ENCODE peak calls at places on chromosomes 6 and 20, in five cellular contexts. One of them, this sample, is unnamed.

GRCh38 chr6:140371360-140371870 is 997.0 kb upstream of the CITED2 start:
- DNase-seq in HCT116: no peak
- DNase-seq in mesothelial cell of epicardium: no peak
- DNase-seq in uterus: no peak
- DNase-seq in cardiac muscle cell: no peak
- DNase-seq in this sample: no peak

GRCh38 chr20:50713677-50714101 is 17.7 kb upstream of the PARD6B start:
- DNase-seq in mesothelial cell of epicardium: no peak
- DNase-seq in HCT116: no peak
- DNase-seq in cardiac muscle cell: peak; percentile 79
- DNase-seq in uterus: peak; percentile 67
- DNase-seq in this sample: no peak

GRCh38 chr6:109315331-109316129 is 66.7 kb downstream of the CD164 start:
- DNase-seq in cardiac muscle cell: no peak
- DNase-seq in uterus: no peak
- DNase-seq in mesothelial cell of epicardium: no peak
- DNase-seq in HCT116: no peak
- DNase-seq in this sample: no peak

GRCh38 chr6:158642097-158642601 is 2.4 kb downstream of the DYNLT1 start:
- DNase-seq in uterus: no peak
- DNase-seq in cardiac muscle cell: peak; percentile 73
- DNase-seq in mesothelial cell of epicardium: no peak
- DNase-seq in HCT116: no peak
- DNase-seq in this sample: peak; percentile 55

GRCh38 chr6:156703719-156704118 is 73.5 kb upstream of the ARID1B start:
- DNase-seq in cardiac muscle cell: peak; percentile 63
- DNase-seq in uterus: no peak
- DNase-seq in HCT116: no peak
- DNase-seq in mesothelial cell of epicardium: no peak
- DNase-seq in this sample: no peak

GRCh38 chr6:33667776-33668175 is 43.7 kb downstream of the UQCC2 start:
- DNase-seq in mesothelial cell of epicardium: no peak
- DNase-seq in HCT116: no peak
- DNase-seq in uterus: no peak
- DNase-seq in cardiac muscle cell: no peak
- DNase-seq in this sample: no peak

GRCh38 chr6:19578489-19578888 is 258.7 kb upstream of the ID4 start:
- DNase-seq in mesothelial cell of epicardium: no peak
- DNase-seq in uterus: no peak
- DNase-seq in HCT116: no peak
- DNase-seq in cardiac muscle cell: no peak
- DNase-seq in this sample: peak; percentile 5

GRCh38 chr20:11686900-11687543 is 230.7 kb upstream of the BTBD3 start:
- DNase-seq in HCT116: no peak
- DNase-seq in mesothelial cell of epicardium: no peak
- DNase-seq in uterus: no peak
- DNase-seq in cardiac muscle cell: peak; percentile 33
- DNase-seq in this sample: no peak

GRCh38 chr6:83467620-83468036 is 36.8 kb upstream of the ME1 start:
- DNase-seq in mesothelial cell of epicardium: no peak
- DNase-seq in HCT116: no peak
- DNase-seq in uterus: no peak
- DNase-seq in cardiac muscle cell: no peak
- DNase-seq in this sample: no peak

GRCh38 chr6:126880926-126881325 is 237.5 kb upstream of the RSPO3 start:
- DNase-seq in uterus: no peak
- DNase-seq in mesothelial cell of epicardium: no peak
- DNase-seq in HCT116: no peak
- DNase-seq in cardiac muscle cell: no peak
- DNase-seq in this sample: no peak

GRCh38 chr6:42266542-42266941 is 48.9 kb upstream of the MRPS10 start:
- DNase-seq in mesothelial cell of epicardium: no peak
- DNase-seq in uterus: no peak
- DNase-seq in HCT116: no peak
- DNase-seq in cardiac muscle cell: no peak
- DNase-seq in this sample: no peak

GRCh38 chr6:73579851-73580246 is 59.0 kb upstream of the EEF1A1 start:
- DNase-seq in mesothelial cell of epicardium: no peak
- DNase-seq in cardiac muscle cell: peak; percentile 96
- DNase-seq in HCT116: peak; percentile 62
- DNase-seq in uterus: peak; percentile 54
- DNase-seq in this sample: peak; percentile 87

GRCh38 chr20:63635431-63636141 is 8.7 kb upstream of the GMEB2 start:
- DNase-seq in uterus: no peak
- DNase-seq in HCT116: no peak
- DNase-seq in mesothelial cell of epicardium: no peak
- DNase-seq in cardiac muscle cell: no peak
- DNase-seq in this sample: no peak

GRCh38 chr6:37784585-37784967 is 35.0 kb upstream of the ZFAND3 start:
- DNase-seq in uterus: no peak
- DNase-seq in cardiac muscle cell: no peak
- DNase-seq in HCT116: no peak
- DNase-seq in mesothelial cell of epicardium: no peak
- DNase-seq in this sample: no peak

GRCh38 chr20:10596726-10597125 is 77.1 kb downstream of the JAG1 start:
- DNase-seq in uterus: no peak
- DNase-seq in HCT116: no peak
- DNase-seq in mesothelial cell of epicardium: no peak
- DNase-seq in cardiac muscle cell: peak; percentile 77
- DNase-seq in this sample: peak; percentile 71

GRCh38 chr20:4613184-4613583 is 108.5 kb upstream of the PRND start:
- DNase-seq in mesothelial cell of epicardium: no peak
- DNase-seq in HCT116: no peak
- DNase-seq in cardiac muscle cell: no peak
- DNase-seq in uterus: no peak
- DNase-seq in this sample: no peak

GRCh38 chr6:161319231-161319630 is 45.4 kb upstream of the AGPAT4 start:
- DNase-seq in HCT116: no peak
- DNase-seq in cardiac muscle cell: no peak
- DNase-seq in mesothelial cell of epicardium: no peak
- DNase-seq in uterus: no peak
- DNase-seq in this sample: no peak

GRCh38 chr20:63206878-63207277 is 9.1 kb downstream of the YTHDF1 start:
- DNase-seq in HCT116: no peak
- DNase-seq in cardiac muscle cell: no peak
- DNase-seq in uterus: no peak
- DNase-seq in mesothelial cell of epicardium: no peak
- DNase-seq in this sample: no peak

GRCh38 chr20:50371878-50372769 is 138.1 kb upstream of the PTPN1 start:
- DNase-seq in uterus: no peak
- DNase-seq in mesothelial cell of epicardium: no peak
- DNase-seq in HCT116: no peak
- DNase-seq in cardiac muscle cell: no peak
- DNase-seq in this sample: no peak

DNA sequence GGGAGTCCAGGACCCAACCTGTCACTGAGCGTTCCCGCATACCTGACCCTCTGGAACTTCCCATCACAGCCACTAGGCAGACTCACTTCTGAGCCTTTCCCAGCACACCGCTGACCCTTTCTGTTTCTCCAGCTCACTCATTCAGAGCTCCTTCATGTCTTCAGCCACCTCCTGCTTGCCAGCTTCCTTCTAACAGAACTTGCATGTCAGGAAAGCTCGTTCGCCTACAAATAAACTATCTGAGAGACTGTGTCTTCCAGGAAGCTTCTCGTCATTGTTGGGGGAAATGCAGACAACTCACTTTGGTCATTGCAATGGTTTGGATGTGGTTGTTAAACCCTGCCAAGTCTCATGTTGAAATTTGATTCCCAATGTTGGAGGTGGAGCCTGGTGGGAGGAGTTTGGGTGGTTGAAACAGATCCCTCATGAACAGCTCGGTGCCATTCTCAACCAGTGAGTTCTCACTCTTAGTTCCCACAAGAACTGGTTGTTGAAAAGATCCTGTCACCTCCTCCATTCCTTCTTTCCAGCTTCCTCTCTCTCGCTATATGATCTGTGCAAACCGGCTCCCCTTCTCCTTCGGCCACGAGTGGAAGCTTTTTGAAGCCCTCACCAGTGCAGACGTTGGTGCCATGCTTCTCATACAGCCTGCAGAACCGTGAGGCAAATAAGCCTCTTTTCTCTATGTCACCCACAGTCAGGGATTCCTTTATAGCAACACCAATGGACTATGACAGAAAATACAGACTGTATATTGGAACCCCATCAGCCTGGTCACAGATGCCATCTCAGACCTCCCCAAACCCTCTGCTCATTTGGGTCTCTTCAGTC is 1.4 kb upstream of the MUC21 start:
- DNase-seq in mesothelial cell of epicardium: no peak
- DNase-seq in HCT116: no peak
- DNase-seq in uterus: peak; percentile 33
- DNase-seq in cardiac muscle cell: peak; percentile 86
- DNase-seq in this sample: peak; percentile 20
- TF ChIP-seq CTCF in mesothelial cell of epicardium: no peak
- TF ChIP-seq CTCF in HCT116: no peak
- TF ChIP-seq CTCF in uterus: no peak
- TF ChIP-seq CTCF in cardiac muscle cell: peak; percentile 28
- TF ChIP-seq CTCF in this sample: peak; percentile 5

GRCh38 chr20:58864346-58864745 is 11.8 kb downstream of the GNAS start:
- DNase-seq in cardiac muscle cell: no peak
- DNase-seq in mesothelial cell of epicardium: no peak
- DNase-seq in uterus: no peak
- DNase-seq in HCT116: no peak
- DNase-seq in this sample: no peak
- TF ChIP-seq CTCF in cardiac muscle cell: no peak
- TF ChIP-seq CTCF in mesothelial cell of epicardium: no peak
- TF ChIP-seq CTCF in uterus: no peak
- TF ChIP-seq CTCF in HCT116: peak; percentile 47
- TF ChIP-seq CTCF in this sample: no peak

GRCh38 chr6:40856271-40856670 is 182.8 kb downstream of the UNC5CL start:
- DNase-seq in mesothelial cell of epicardium: no peak
- DNase-seq in uterus: no peak
- DNase-seq in HCT116: no peak
- DNase-seq in cardiac muscle cell: no peak
- DNase-seq in this sample: no peak

GRCh38 chr6:40854592-40854991 is 184.4 kb downstream of the UNC5CL start:
- DNase-seq in uterus: no peak
- DNase-seq in cardiac muscle cell: no peak
- DNase-seq in mesothelial cell of epicardium: no peak
- DNase-seq in HCT116: no peak
- DNase-seq in this sample: no peak

GRCh38 chr6:40848868-40849524 is 190.0 kb downstream of the UNC5CL start:
- DNase-seq in HCT116: no peak
- DNase-seq in uterus: no peak
- DNase-seq in mesothelial cell of epicardium: no peak
- DNase-seq in cardiac muscle cell: no peak
- DNase-seq in this sample: no peak

GRCh38 chr6:40855481-40855880 is 183.5 kb downstream of the UNC5CL start:
- DNase-seq in cardiac muscle cell: no peak
- DNase-seq in HCT116: no peak
- DNase-seq in uterus: no peak
- DNase-seq in mesothelial cell of epicardium: no peak
- DNase-seq in this sample: no peak

GRCh38 chr6:40852667-40853383 is 186.2 kb downstream of the UNC5CL start:
- DNase-seq in mesothelial cell of epicardium: no peak
- DNase-seq in uterus: no peak
- DNase-seq in cardiac muscle cell: peak; percentile 9
- DNase-seq in HCT116: peak; percentile 12
- DNase-seq in this sample: no peak
- TF ChIP-seq CTCF in mesothelial cell of epicardium: peak; percentile 48
- TF ChIP-seq CTCF in uterus: no peak
- TF ChIP-seq CTCF in cardiac muscle cell: peak; percentile 38
- TF ChIP-seq CTCF in HCT116: no peak
- TF ChIP-seq CTCF in this sample: peak; percentile 37

DNA sequence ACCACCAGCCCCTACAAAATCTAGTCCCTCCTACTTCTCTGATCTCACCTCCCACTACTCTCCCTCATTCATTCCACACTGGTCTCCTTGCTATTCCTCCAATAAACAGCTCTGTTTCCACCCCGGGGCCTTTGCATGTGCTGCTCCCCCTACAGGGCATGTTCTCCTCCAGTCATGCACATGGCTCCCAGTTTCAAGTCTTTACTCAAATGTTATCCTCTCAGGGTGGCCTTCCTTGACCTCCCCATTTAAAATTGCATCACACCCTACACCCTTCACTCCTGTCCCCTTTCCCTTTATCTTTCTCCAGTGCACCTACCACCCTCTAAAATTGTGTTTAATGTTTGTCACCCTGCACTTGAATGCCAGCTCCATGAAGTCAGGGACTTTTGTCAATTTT is 174.5 kb downstream of the MRPL14 start:
- DNase-seq in uterus: no peak
- DNase-seq in HCT116: peak; percentile 21
- DNase-seq in cardiac muscle cell: no peak
- DNase-seq in mesothelial cell of epicardium: no peak
- DNase-seq in this sample: no peak
- TF ChIP-seq CTCF in uterus: no peak
- TF ChIP-seq CTCF in HCT116: peak; percentile 10
- TF ChIP-seq CTCF in cardiac muscle cell: peak; percentile 26
- TF ChIP-seq CTCF in mesothelial cell of epicardium: no peak
- TF ChIP-seq CTCF in this sample: no peak

GRCh38 chr6:24494726-24495515 is at the start of gene ALDH5A1:
- DNase-seq in cardiac muscle cell: peak; percentile 74
- DNase-seq in mesothelial cell of epicardium: peak; percentile 49
- DNase-seq in uterus: peak; percentile 63
- DNase-seq in HCT116: peak; percentile 24
- DNase-seq in this sample: no peak
- TF ChIP-seq CTCF in cardiac muscle cell: peak; percentile 24
- TF ChIP-seq CTCF in mesothelial cell of epicardium: no peak
- TF ChIP-seq CTCF in uterus: peak; percentile 28
- TF ChIP-seq CTCF in HCT116: no peak
- TF ChIP-seq CTCF in this sample: peak; percentile 14

DNA sequence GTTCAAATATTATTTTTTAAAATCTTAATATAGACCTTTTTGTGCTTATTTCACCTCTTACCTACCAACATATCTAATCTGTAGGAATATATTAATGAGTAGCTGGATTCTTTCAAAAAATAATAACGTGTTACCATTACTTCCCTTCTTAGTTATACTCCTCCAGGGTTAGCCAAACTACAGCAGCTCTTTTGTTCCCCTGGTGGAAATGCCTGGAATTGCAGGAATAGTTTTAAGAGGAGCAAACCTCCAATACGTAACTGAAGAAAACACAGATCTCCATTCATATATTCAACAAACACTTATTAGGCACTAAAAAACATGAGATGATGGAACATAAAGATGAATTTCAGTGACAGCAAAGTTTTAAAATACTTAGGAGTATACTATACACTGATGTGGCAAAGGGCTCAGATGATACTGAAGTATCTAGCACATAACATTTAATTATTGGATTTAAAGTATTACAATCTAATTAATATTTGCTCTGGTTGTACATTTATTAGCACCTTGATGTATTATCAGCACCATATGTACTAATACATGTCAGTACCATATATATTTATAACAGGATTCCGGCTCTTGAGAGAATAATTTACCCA is 78.3 kb downstream of the TBX18 start:
- DNase-seq in HCT116: peak; percentile 23
- DNase-seq in uterus: no peak
- DNase-seq in mesothelial cell of epicardium: no peak
- DNase-seq in cardiac muscle cell: no peak
- DNase-seq in this sample: no peak
- TF ChIP-seq CTCF in HCT116: peak; percentile 23
- TF ChIP-seq CTCF in uterus: no peak
- TF ChIP-seq CTCF in mesothelial cell of epicardium: peak; percentile 72
- TF ChIP-seq CTCF in cardiac muscle cell: peak; percentile 39
- TF ChIP-seq CTCF in this sample: peak; percentile 10

This sample was measured in AG09319.